ENCODE peak calls at places on chromosomes 3 and 15, in nine cellular contexts. G is retina; J is NCI-H345; F is stimulated activated CD8-positive, alpha-beta memory T cell treated with anti-CD3 and anti-CD28 coated beads, Interleukin-7, amount 100 ng/mL, for 4 hours; O is ELF-1; P is brain microvascular endothelial cell; D is mammary epithelial cell; A is WTC11; M is naive thymus-derived CD4-positive, alpha-beta T cell. Q is an unnamed sample.

GRCh38 chr15:26082833-26083174 is 219.7 kb upstream of the ATP10A start:
- DNase-seq in M (no peak), D (no peak), F (no peak), P (peak), A (no peak), O (no peak), G (no peak), J (no peak), Q (no peak)

GRCh38 chr3:27632431-27633223 is 89.5 kb downstream of the EOMES start:
- DNase-seq in O (peak), D (peak), F (peak), M (peak), J (peak), P (peak), A (peak), G (peak), Q (peak)

GRCh38 chr3:38001456-38002081 is 11.0 kb downstream of the VILL start:
- DNase-seq in M (no peak), A (peak), G (no peak), J (no peak), D (no peak), F (no peak), O (peak), P (no peak), Q (no peak)

GRCh38 chr3:58260261-58260731 is 22.7 kb downstream of the ABHD6 start:
- DNase-seq in F (no peak), O (no peak), D (peak), J (no peak), A (no peak), G (peak), P (peak), M (no peak), Q (no peak)

GRCh38 chr3:35448681-35449080 is 190.6 kb upstream of the ARPP21 start:
- DNase-seq in P (no peak), F (no peak), O (no peak), J (no peak), G (no peak), D (no peak), A (no peak), M (no peak), Q (no peak)

GRCh38 chr15:75232826-75233503 is 25.2 kb upstream of the GOLGA6C start:
- DNase-seq in F (no peak), J (no peak), G (no peak), P (no peak), D (no peak), A (no peak), O (no peak), M (no peak), Q (no peak)

GRCh38 chr3:150945226-150945625 is 27.3 kb downstream of the CLRN1 start:
- DNase-seq in A (no peak), M (no peak), J (no peak), D (peak), P (peak), G (no peak), F (no peak), O (no peak), Q (no peak)

GRCh38 chr3:170522171-170522570 is 63.7 kb downstream of the SLC7A14 start:
- DNase-seq in F (no peak), O (no peak), G (no peak), D (no peak), J (no peak), M (no peak), A (no peak), P (no peak), Q (no peak)

GRCh38 chr3:171876651-171877272 is 33.6 kb downstream of the TMEM212 start:
- DNase-seq in F (no peak), J (no peak), D (peak), G (no peak), M (no peak), A (no peak), P (peak), O (no peak), Q (no peak)

GRCh38 chr3:79910337-79910736 is 142.5 kb upstream of the ROBO1 start:
- DNase-seq in P (no peak), F (no peak), J (no peak), A (no peak), M (no peak), G (no peak), D (no peak), O (no peak), Q (no peak)

GRCh38 chr15:63463030-63463429 is 41.4 kb upstream of the USP3 start:
- DNase-seq in P (no peak), O (no peak), J (no peak), M (no peak), G (no peak), A (no peak), D (no peak), F (no peak), Q (no peak)

GRCh38 chr3:97942801-97943546 is 29.3 kb downstream of the RIOX2 start:
- DNase-seq in F (no peak), O (no peak), A (no peak), G (no peak), D (peak), J (peak), M (no peak), P (no peak), Q (no peak)

GRCh38 chr15:61921093-61921492 is 139.2 kb downstream of the VPS13C start:
- DNase-seq in F (no peak), G (no peak), J (no peak), M (no peak), A (no peak), P (no peak), O (no peak), D (peak), Q (no peak)

GRCh38 chr15:88426304-88426703 is 40.9 kb downstream of the MRPL46 start:
- DNase-seq in A (no peak), J (no peak), M (no peak), P (no peak), O (no peak), D (no peak), G (no peak), F (no peak), Q (no peak)

GRCh38 chr15:48358229-48358641 is 27.0 kb downstream of the DUT start:
- DNase-seq in O (no peak), A (no peak), M (no peak), P (no peak), F (no peak), G (peak), D (no peak), J (peak), Q (peak)

GRCh38 chr15:50873935-50874353 is 34.5 kb upstream of the AP4E1 start:
- DNase-seq in F (no peak), P (no peak), M (no peak), J (no peak), O (no peak), D (no peak), G (no peak), A (no peak), Q (no peak)

GRCh38 chr15:65184305-65184943 is 718 bp downstream of the CLPX start:
- DNase-seq in D (peak), G (no peak), O (peak), A (peak), J (peak), P (peak), M (no peak), F (peak), Q (peak)

GRCh38 chr15:82952156-82953081 is at the start of gene HOMER2:
- DNase-seq in D (peak), J (peak), M (peak), F (no peak), P (no peak), A (peak), O (peak), G (peak), Q (peak)

GRCh38 chr3:120451670-120452220 is 953 bp upstream of the FSTL1 start:
- DNase-seq in O (no peak), A (no peak), P (no peak), M (no peak), D (no peak), G (no peak), J (no peak), F (no peak), Q (peak)

GRCh38 chr3:160781429-160781828 is 25.4 kb downstream of the PPM1L start:
- DNase-seq in F (no peak), M (no peak), O (no peak), J (no peak), D (no peak), G (no peak), P (no peak), A (no peak), Q (no peak)

GRCh38 chr3:13704174-13704573 is 155.2 kb downstream of the FBLN2 start:
- DNase-seq in M (no peak), J (no peak), O (no peak), A (no peak), P (no peak), D (no peak), G (no peak), F (no peak), Q (no peak)

GRCh38 chr15:99213187-99213811 is 36.1 kb downstream of the TTC23 start:
- DNase-seq in D (peak), A (peak), P (peak), G (peak), F (peak), J (peak), O (peak), M (peak), Q (peak)

GRCh38 chr15:78000927-78001249 is 76.6 kb downstream of the TBC1D2B start:
- DNase-seq in O (no peak), M (no peak), F (no peak), G (no peak), A (no peak), P (no peak), J (no peak), D (no peak), Q (no peak)

GRCh38 chr15:61474796-61475195 is 245.7 kb upstream of the RORA start:
- DNase-seq in A (no peak), G (no peak), D (no peak), P (peak), O (no peak), F (no peak), M (no peak), J (no peak), Q (no peak)

GRCh38 chr3:141797167-141797773 is 34.1 kb downstream of the GRK7 start:
- DNase-seq in A (peak), G (peak), F (no peak), O (peak), P (peak), M (peak), D (no peak), J (no peak), Q (peak)

GRCh38 chr3:81433675-81434074 is 327.8 kb downstream of the GBE1 start:
- DNase-seq in G (no peak), O (no peak), M (no peak), D (no peak), P (no peak), J (no peak), A (no peak), F (no peak), Q (no peak)

GRCh38 chr15:65945616-65946015 is 76.3 kb downstream of the RAB11A start:
- DNase-seq in D (no peak), F (no peak), P (no peak), G (no peak), J (no peak), A (peak), M (no peak), O (no peak), Q (no peak)

GRCh38 chr3:188546835-188547670 is 393.1 kb downstream of the LPP start:
- DNase-seq in O (no peak), A (no peak), M (no peak), J (no peak), F (no peak), P (peak), D (no peak), G (no peak), Q (no peak)

GRCh38 chr15:31869640-31870335 is 160.5 kb upstream of the CHRNA7 start:
- DNase-seq in J (peak), A (peak), M (no peak), O (no peak), F (no peak), P (no peak), D (no peak), G (peak), Q (peak)

GRCh38 chr15:25248583-25249235 is 190.1 kb downstream of the UBE3A start:
- DNase-seq in A (peak), D (no peak), M (no peak), P (no peak), G (no peak), F (no peak), J (no peak), O (no peak), Q (no peak)